ENCODE peak calls at places on chromosomes 1 and 21, in four cellular contexts. F is tibial nerve, L is transverse colon, U is ovary. O is an unnamed sample.

GRCh38 chr1:24114753-24115152 is 2.8 kb upstream of the MYOM3 start:
- DNase-seq in F (no peak), L (no peak), U (no peak), O (no peak)

GRCh38 chr1:175274368-175274767 is 81.8 kb upstream of the KIAA0040 start:
- DNase-seq in F (no peak), L (no peak), U (no peak), O (no peak)

GRCh38 chr1:33390550-33390949 is 40.3 kb downstream of the PHC2 start:
- DNase-seq in F (no peak), L (no peak), U (no peak), O (no peak)

GRCh38 chr21:38241029-38241740 is 15.6 kb upstream of the KCNJ15 start:
- DNase-seq in F (no peak), L (no peak), U (no peak), O (peak; percentile 25)

GRCh38 chr1:59215766-59216291 is 81.1 kb upstream of the FGGY start:
- DNase-seq in F (no peak), L (no peak), U (no peak), O (no peak)

GRCh38 chr21:31180256-31181088 is 142.2 kb upstream of the KRTAP19-8 start:
- DNase-seq in F (peak; percentile 40), L (no peak), U (no peak), O (no peak)

GRCh38 chr21:18164483-18164882 is 80.2 kb upstream of the CHODL start:
- DNase-seq in F (no peak), L (no peak), U (no peak), O (no peak)

GRCh38 chr21:44846485-44847260 is 26.8 kb downstream of the PTTG1IP start:
- DNase-seq in F (peak; percentile 68), L (peak; percentile 61), U (peak; percentile 54), O (peak; percentile 81)

GRCh38 chr1:58909162-58909560 is 125.3 kb upstream of the JUN start:
- DNase-seq in F (no peak), L (no peak), U (no peak), O (no peak)

GRCh38 chr1:15972409-15972808 is 3.5 kb downstream of the ZBTB17 start:
- DNase-seq in F (no peak), L (no peak), U (no peak), O (no peak)

GRCh38 chr1:212699104-212699838 is 369 bp downstream of the BATF3 start:
- DNase-seq in F (peak; percentile 26), L (peak; percentile 52), U (peak; percentile 43), O (peak; percentile 26)
- TF ChIP-seq POLR2A in F (no peak), L (no peak), U (no peak), O (no peak)

GRCh38 chr1:172386046-172386445 is 34.4 kb upstream of the C1orf105 start:
- DNase-seq in F (no peak), L (no peak), U (no peak), O (no peak)
- H3K4me3 ChIP-seq in F (no peak overlapping the region), L (no peak overlapping the region), U (no peak overlapping the region), O (no peak overlapping the region)

GRCh38 chr1:18902523-18903312 is at the start of gene ALDH4A1:
- DNase-seq in F (peak; percentile 98), L (peak; percentile 97), U (peak; percentile 98), O (peak; percentile 98)
- TF ChIP-seq CTCF in F (no peak), L (no peak), U (peak; percentile 8), O (peak; percentile 31)

DNA sequence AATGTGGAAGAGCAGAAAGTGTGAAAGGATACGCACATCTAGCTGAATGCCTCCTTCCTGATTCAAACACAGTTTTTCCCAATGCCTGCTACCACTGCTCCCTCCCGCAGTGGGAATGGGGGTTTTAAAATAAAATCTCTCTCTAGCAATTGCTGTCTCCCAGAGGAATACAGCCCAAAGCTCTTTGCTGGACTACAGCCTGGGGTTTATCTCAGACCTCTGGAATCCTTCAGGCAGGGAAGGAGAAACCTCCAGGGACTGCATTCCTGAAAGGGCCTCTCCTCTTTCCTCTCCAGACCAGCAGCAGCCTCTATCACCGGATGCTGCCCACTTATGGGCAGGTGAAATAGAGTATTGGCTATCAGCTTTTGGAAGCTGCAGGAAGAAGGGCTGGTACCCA is 6.3 kb downstream of the IER5 start:
- DNase-seq in F (peak; percentile 16), L (peak; percentile 14), U (no peak), O (peak; percentile 41)
- TF ChIP-seq POLR2A in F (no peak), L (no peak), U (no peak), O (no peak)

GRCh38 chr21:40335689-40336088 is 468.5 kb downstream of the PCP4 start:
- DNase-seq in F (no peak), L (no peak), U (no peak), O (no peak)
- H3K4me3 ChIP-seq in F (no peak overlapping the region), L (no peak overlapping the region), U (no peak overlapping the region), O (no peak overlapping the region)

GRCh38 chr1:46333300-46334029 is 7.1 kb upstream of the NSUN4 start:
- DNase-seq in F (no peak), L (no peak), U (no peak), O (peak; percentile 32)
- TF ChIP-seq CTCF in F (no peak), L (peak; percentile 21), U (no peak), O (no peak)

DNA sequence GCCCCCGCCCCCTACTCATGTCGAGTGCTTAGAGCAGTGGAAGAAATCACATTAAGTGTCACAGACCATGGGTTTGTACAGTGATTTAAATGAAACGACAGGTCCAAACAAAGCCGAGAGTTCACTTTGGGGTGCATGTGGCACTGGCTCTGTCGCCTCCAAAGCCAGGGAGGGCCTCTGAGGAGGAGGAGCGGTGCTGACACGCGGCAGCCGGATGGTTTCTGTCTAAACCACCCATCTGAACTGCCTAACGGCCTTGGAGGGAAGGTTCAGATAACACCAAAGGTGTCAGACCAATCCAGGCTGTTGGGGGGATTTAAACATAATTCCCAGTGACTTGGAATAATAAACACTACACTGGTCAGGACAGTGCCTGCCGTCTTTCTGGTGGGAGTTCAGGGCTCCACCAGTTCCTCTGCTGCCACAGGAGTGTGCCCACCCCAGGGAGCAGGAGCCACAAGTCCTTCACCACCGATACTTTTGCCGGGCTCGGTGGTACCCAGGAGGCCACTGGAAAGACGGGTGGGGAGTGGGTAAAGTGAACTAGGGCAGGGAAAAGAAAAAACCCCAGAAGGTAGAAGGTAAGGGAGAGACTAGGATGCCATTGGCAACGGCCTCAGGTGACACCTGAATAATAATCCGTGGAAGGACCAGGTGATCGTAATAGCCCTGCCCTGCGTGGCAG is 78.2 kb downstream of the SLC66A1 start:
- DNase-seq in F (no peak), L (no peak), U (peak; percentile 58), O (no peak)
- TF ChIP-seq POLR2A in F (no peak), L (no peak), U (no peak), O (no peak)

DNA sequence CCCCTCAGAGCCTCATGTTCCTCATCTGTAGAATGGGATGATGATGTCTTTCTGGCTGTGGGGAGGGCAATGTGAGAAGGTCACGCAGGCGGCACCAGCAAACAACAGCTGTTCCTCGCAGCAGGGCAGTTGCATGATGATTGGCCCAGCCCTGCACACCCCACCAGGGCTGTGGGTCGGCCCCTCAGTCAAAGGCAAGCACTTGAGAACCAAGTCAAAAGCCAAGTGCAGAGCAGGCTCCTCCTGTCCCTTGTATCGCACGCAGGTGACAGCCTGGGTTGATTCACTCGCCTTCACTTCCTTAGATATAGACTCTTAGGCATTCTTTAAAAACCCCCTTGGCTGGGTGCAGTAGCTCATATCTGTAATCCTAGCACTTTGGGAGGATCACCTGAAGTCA is 191.9 kb upstream of the C1orf174 start:
- DNase-seq in F (no peak), L (no peak), U (no peak), O (no peak)
- H3K4me3 ChIP-seq in F (no peak overlapping the region), L (no peak overlapping the region), U (no peak overlapping the region), O (no peak overlapping the region)

O was measured in testis.